ENCODE peak calls at places on chromosome 13, in five cellular contexts. K, Z, N, O and P are unnamed samples.

GRCh38 chr13:37510441-37510840 is 88.1 kb downstream of the POSTN start:
- DNase-seq in Z (no peak), K (no peak), N (no peak), O (no peak), P (no peak)

GRCh38 chr13:71320452-71320851 is 546.6 kb downstream of the DACH1 start:
- DNase-seq in K (peak; percentile 17), O (no peak), Z (no peak), N (no peak), P (no peak)

GRCh38 chr13:95698047-95698749 is 21.3 kb downstream of the DNAJC3 start:
- DNase-seq in K (no peak), N (no peak), O (no peak), Z (no peak), P (no peak)

GRCh38 chr13:59755647-59756290 is 408.0 kb downstream of the DIAPH3 start:
- DNase-seq in Z (no peak), K (no peak), N (no peak), O (no peak), P (no peak)

GRCh38 chr13:21228738-21229137 is 52.3 kb downstream of the MRPL57 start:
- DNase-seq in O (no peak), K (no peak), Z (no peak), N (no peak), P (no peak)

GRCh38 chr13:38824342-38824741 is 137.5 kb downstream of the FREM2 start:
- DNase-seq in N (no peak), K (no peak), O (no peak), Z (no peak), P (no peak)

GRCh38 chr13:67827992-67828391 is 597.9 kb upstream of the PCDH9 start:
- DNase-seq in Z (no peak), N (no peak), O (no peak), K (no peak), P (no peak)

GRCh38 chr13:75818181-75819110 is 182.3 kb downstream of the LMO7 start:
- DNase-seq in O (no peak), Z (no peak), K (no peak), N (no peak), P (no peak)

GRCh38 chr13:96075953-96076543 is 13.9 kb upstream of the HS6ST3 start:
- DNase-seq in K (no peak), Z (no peak), O (no peak), N (no peak), P (no peak)

GRCh38 chr13:59447846-59448620 is 715.7 kb downstream of the DIAPH3 start:
- DNase-seq in K (no peak), O (no peak), N (no peak), Z (no peak), P (no peak)

GRCh38 chr13:49298903-49299605 is 51.3 kb downstream of the CDADC1 start:
- DNase-seq in Z (no peak), O (no peak), N (no peak), K (no peak), P (no peak)

GRCh38 chr13:33138441-33138840 is 122.2 kb downstream of the KL start:
- DNase-seq in O (no peak), K (no peak), N (no peak), Z (no peak), P (no peak)

GRCh38 chr13:113171250-113172125 is 13.0 kb downstream of the PROZ start:
- DNase-seq in O (no peak), N (no peak), Z (no peak), K (no peak), P (no peak)

GRCh38 chr13:71879129-71879535 is 12.1 kb upstream of the DACH1 start:
- DNase-seq in K (peak; percentile 10), Z (no peak), O (no peak), N (no peak), P (no peak)

GRCh38 chr13:93789058-93789457 is 562.5 kb downstream of the GPC6 start:
- DNase-seq in N (no peak), K (no peak), Z (no peak), O (no peak), P (no peak)

GRCh38 chr13:21894703-21895699 is 224.1 kb downstream of the FGF9 start:
- DNase-seq in O (no peak), K (no peak), Z (no peak), N (no peak), P (no peak)

GRCh38 chr13:103282571-103283450 is 216.6 kb upstream of the SLC10A2 start:
- DNase-seq in N (no peak), Z (no peak), K (peak; percentile 45), O (no peak), P (no peak)

GRCh38 chr13:30463820-30464495 is 1.8 kb downstream of the HMGB1 start:
- DNase-seq in O (peak; percentile 83), K (peak; percentile 46), N (peak; percentile 76), Z (peak; percentile 75), P (peak; percentile 50)

GRCh38 chr13:42420304-42420703 is 148.4 kb downstream of the AKAP11 start:
- DNase-seq in Z (no peak), O (no peak), K (no peak), N (no peak), P (no peak)

GRCh38 chr13:39516140-39516539 is 86.9 kb downstream of the LHFPL6 start:
- DNase-seq in O (no peak), K (no peak), Z (no peak), N (no peak), P (no peak)

GRCh38 chr13:44188257-44188656 is 185.4 kb upstream of the SERP2 start:
- DNase-seq in N (no peak), K (peak; percentile 58), O (no peak), Z (no peak), P (no peak)

GRCh38 chr13:114155923-114156883 is 22.9 kb upstream of the CFAP97D2 start:
- DNase-seq in N (no peak), K (no peak), Z (no peak), O (no peak), P (no peak)

GRCh38 chr13:84684804-84685203 is 802.5 kb upstream of the SLITRK1 start:
- DNase-seq in K (no peak), Z (no peak), O (no peak), N (no peak), P (no peak)

GRCh38 chr13:24923305-24923640 is 159.3 kb downstream of the RNF17 start:
- DNase-seq in Z (no peak), O (no peak), K (no peak), N (no peak), P (no peak)

DNA sequence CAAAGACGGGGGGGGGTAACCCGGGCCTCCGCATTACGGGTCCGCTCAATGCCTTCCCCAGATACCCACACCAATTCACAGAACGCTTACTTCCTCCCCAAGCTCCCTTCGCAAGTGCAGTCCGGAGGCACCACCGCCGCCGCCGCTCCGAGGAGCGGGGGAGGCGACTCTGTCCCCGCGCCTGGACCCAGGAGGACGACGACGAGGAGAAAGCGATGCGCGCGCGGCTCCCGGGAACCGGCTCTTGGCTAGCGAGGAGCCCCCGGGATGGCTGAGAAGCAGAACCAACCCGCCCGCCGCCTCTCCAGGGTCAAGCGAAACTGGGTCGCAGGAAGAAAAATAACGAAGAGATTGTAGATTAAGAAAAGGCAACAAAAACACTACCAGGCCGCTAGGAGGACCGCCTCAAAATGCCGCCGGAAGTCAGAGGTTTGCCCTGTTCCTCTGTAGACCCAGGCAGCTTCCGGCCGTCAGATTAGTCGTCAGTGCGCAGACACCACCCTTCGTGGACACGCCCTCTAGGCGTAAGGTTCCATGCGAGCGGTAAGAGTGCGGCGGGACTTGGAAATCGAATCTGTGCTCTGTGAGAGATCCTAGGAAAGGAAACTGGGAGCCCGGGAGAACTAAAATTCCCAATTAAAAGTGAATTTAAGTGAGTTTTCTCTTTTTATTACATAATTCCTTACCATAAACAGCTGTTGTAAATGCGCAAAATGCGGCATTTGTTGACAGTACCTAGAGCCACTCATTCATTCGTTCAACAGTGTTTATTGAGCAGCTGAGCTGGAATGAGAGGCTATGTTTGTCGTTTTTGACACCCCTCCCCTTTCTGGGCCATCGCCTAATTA is at the start of gene ZC3H13:
- DNase-seq in O (peak; percentile 96), Z (peak; percentile 94), K (peak; percentile 94), N (peak; percentile 95), P (peak; percentile 83)
- TF ChIP-seq EP300 in O (no peak), Z (no peak), K (no peak), N (no peak), P (peak; percentile 90)

GRCh38 chr13:98752111-98752941 is at the start of gene SLC15A1:
- DNase-seq in K (no peak), Z (peak; percentile 47), O (no peak), N (no peak), P (no peak)

GRCh38 chr13:98752942-98753290 is 444 bp upstream of the SLC15A1 start:
- DNase-seq in O (no peak), N (no peak), K (no peak), Z (no peak), P (no peak)

GRCh38 chr13:98755116-98755515 is 2.6 kb upstream of the SLC15A1 start:
- DNase-seq in O (no peak), K (no peak), N (no peak), Z (no peak), P (no peak)

GRCh38 chr13:98749501-98749900 is 3.0 kb downstream of the SLC15A1 start:
- DNase-seq in O (no peak), Z (no peak), K (no peak), N (no peak), P (no peak)

DNA sequence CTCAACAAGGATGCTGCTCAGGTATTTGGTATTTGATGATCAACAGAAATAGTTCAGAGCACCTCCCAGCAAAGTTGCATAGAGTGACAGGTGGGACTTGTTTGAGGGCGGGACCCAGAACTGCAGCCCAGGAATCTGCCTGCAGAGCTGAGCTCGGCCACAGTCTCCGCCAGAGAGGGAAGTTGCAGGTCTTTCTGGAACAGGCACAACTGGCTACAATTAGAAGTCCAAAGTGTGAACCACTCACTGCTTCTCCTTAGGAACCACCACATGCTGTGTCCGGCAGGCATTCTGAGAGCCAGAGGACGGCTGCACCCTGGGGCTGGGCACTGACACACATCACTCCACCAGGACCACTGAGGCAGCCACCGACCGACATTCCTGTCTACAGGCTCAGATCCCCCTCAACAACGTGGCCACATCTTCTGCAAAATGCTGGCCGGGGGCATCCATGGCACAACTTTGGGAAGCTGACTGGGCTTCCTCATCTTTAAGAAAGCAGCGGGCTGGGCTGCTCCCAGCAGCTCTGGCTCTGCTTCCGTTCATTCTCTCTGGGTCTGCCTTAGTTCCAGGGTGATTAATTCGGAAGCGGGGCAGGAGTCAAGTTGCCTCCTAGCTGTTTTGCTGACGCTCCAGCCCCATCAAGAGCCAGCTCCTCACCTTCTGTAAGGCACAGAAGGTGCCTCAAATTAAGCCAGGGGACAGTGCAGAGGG is 918 bp downstream of the SLC15A1 start:
- DNase-seq in O (no peak), K (peak; percentile 9), Z (peak; percentile 27), N (no peak), P (no peak)
- TF ChIP-seq POLR2A in O (no peak), K (no peak), Z (no peak), N (no peak), P (no peak)

GRCh38 chr13:50467156-50467814 is 376.2 kb downstream of the DLEU7 start:
- DNase-seq in O (no peak), K (no peak), Z (no peak), N (no peak), P (no peak)
- TF ChIP-seq EP300 in O (no peak), K (no peak), Z (no peak), N (no peak), P (no peak)

GRCh38 chr13:110653271-110653670 is 37.9 kb downstream of the NAXD start:
- DNase-seq in Z (no peak), K (no peak), N (no peak), O (no peak), P (no peak)

GRCh38 chr13:110653851-110654250 is 38.5 kb downstream of the NAXD start:
- DNase-seq in O (no peak), K (no peak), N (peak; percentile 54), Z (no peak), P (no peak)

GRCh38 chr13:110652755-110653154 is 37.4 kb downstream of the NAXD start:
- DNase-seq in Z (no peak), K (no peak), O (no peak), N (no peak), P (no peak)

GRCh38 chr13:110661256-110661655 is 44.7 kb downstream of the CARS2 start:
- DNase-seq in K (no peak), Z (no peak), N (no peak), O (no peak), P (no peak)

GRCh38 chr13:110657196-110657595 is 41.9 kb downstream of the NAXD start:
- DNase-seq in N (no peak), K (no peak), O (no peak), Z (no peak), P (no peak)
- TF ChIP-seq POLR2A in N (no peak), K (no peak), O (no peak), Z (no peak), P (no peak)